ENCODE peak calls at places on chromosomes 4 and X, in four cellular contexts. X, Q, H and O are unnamed samples.

GRCh38 chrX:149825424-149825823 is 43.7 kb downstream of the MAGEA9 start:
- DNase-seq in X (peak), Q (peak), H (no peak), O (no peak)

GRCh38 chr4:56874918-56875317 is 32.8 kb upstream of the REST start:
- DNase-seq in X (peak), Q (peak), H (no peak), O (no peak)

GRCh38 chrX:14729058-14729457 is 143.8 kb downstream of the FANCB start:
- DNase-seq in X (no peak), Q (peak), H (no peak), O (no peak)

GRCh38 chr4:100796333-100796732 is 278.5 kb upstream of the EMCN start:
- DNase-seq in X (no peak), Q (no peak), H (no peak), O (no peak)

GRCh38 chr4:121846662-121847061 is 23.0 kb upstream of the CCNA2 start:
- DNase-seq in X (no peak), Q (no peak), H (no peak), O (no peak)

GRCh38 chrX:121931567-121931966 is 884.2 kb downstream of the GLUD2 start:
- DNase-seq in X (no peak), Q (no peak), H (no peak), O (no peak)

GRCh38 chr4:6732441-6733357 is 16.7 kb downstream of the BLOC1S4 start:
- DNase-seq in X (peak), Q (peak), H (no peak), O (peak)

GRCh38 chr4:147118523-147118922 is 172.9 kb upstream of the TTC29 start:
- DNase-seq in X (peak), Q (peak), H (peak), O (no peak)

GRCh38 chrX:32448320-32448719 is 763.0 kb downstream of the DMD start:
- DNase-seq in X (no peak), Q (no peak), H (peak), O (peak)

GRCh38 chr4:105946771-105947170 is 51.5 kb downstream of the NPNT start:
- DNase-seq in X (no peak), Q (no peak), H (no peak), O (no peak)

GRCh38 chr4:108941914-108942379 is 179.1 kb upstream of the ETNPPL start:
- DNase-seq in X (no peak), Q (no peak), H (no peak), O (no peak)

GRCh38 chr4:1246111-1246881 is 2.6 kb downstream of the CTBP1 start:
- DNase-seq in X (no peak), Q (no peak), H (peak), O (no peak)

GRCh38 chr4:137583650-137584049 is 51.4 kb upstream of the PCDH18 start:
- DNase-seq in X (no peak), Q (no peak), H (no peak), O (no peak)

GRCh38 chrX:39729834-39730670 is 367.7 kb downstream of the BCOR start:
- DNase-seq in X (no peak), Q (no peak), H (no peak), O (no peak)

GRCh38 chr4:122851568-122851967 is 24.9 kb downstream of the FGF2 start:
- DNase-seq in X (no peak), Q (no peak), H (no peak), O (no peak)

GRCh38 chr4:158945529-158946108 is 157.3 kb upstream of the RAPGEF2 start:
- DNase-seq in X (peak), Q (no peak), H (no peak), O (no peak)

GRCh38 chr4:9980898-9981297 is 40.4 kb downstream of the SLC2A9 start:
- DNase-seq in X (no peak), Q (no peak), H (no peak), O (no peak)

GRCh38 chrX:48474127-48474526 is 1.9 kb upstream of the FTSJ1 start:
- DNase-seq in X (peak), Q (no peak), H (no peak), O (no peak)
- TF ChIP-seq CTCF in X (peak), Q (peak), H (peak), O (peak)

GRCh38 chr4:117096886-117097285 is 11.5 kb upstream of the TRAM1L1 start:
- DNase-seq in X (no peak), Q (no peak), H (no peak), O (no peak)
- TF ChIP-seq CTCF in X (no peak), Q (no peak), H (no peak), O (no peak)

GRCh38 chr4:82482387-82482786 is 52.0 kb downstream of the ENOPH1 start:
- DNase-seq in X (no peak), Q (no peak), H (no peak), O (no peak)
- TF ChIP-seq CTCF in X (no peak), Q (no peak), H (no peak), O (no peak)

GRCh38 chrX:132505116-132505515 is 16.3 kb upstream of the MBNL3 start:
- DNase-seq in X (peak), Q (peak), H (no peak), O (no peak)
- TF ChIP-seq CTCF in X (no peak), Q (no peak), H (no peak), O (no peak)

DNA sequence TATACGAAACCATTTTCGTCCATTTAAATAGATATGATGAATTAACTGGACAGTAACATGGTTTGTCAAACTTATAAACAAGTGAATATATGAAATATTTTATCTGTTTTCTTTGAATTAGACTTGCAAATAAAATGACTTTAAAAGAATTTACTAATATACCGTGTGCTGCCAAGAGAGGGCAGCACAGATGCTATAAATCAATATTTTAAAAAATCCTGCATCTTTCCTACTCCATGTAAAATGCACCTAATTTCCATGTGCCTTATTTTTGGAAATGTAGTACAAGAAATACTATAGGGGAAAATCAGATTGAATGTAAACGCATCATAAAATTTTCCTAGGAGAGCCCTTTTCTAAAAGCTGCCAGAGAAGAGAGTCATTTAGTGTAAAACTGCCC is 62.2 kb downstream of the PRKX start:
- DNase-seq in X (peak), Q (peak), H (peak), O (peak)
- TF ChIP-seq CTCF in X (peak), Q (peak), H (peak), O (peak)

DNA sequence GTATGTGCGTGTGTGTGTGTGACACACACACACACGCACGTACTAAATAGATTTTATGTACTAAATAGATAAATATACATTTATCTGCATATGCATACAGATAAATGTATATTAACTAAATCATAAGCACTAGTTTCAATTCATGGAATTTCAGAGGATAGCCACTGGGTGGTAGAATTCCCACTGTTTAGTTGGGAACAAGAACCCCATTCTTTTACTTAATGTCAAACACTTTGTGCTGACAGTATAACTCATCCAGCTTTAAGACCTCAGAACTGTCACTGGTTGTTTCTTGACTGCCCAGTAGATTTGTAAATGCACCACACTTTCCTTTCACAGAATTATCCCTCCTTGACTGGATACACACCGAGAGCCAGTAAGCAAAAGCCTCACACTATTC is 32.5 kb downstream of the PPARGC1A start:
- DNase-seq in X (peak), Q (peak), H (no peak), O (peak)
- TF ChIP-seq CTCF in X (peak), Q (no peak), H (no peak), O (no peak)

GRCh38 chrX:98407526-98408049 is 1523.9 kb downstream of the RPA4 start:
- DNase-seq in X (no peak), Q (no peak), H (no peak), O (no peak)
- TF ChIP-seq CTCF in X (no peak), Q (no peak), H (no peak), O (no peak)

GRCh38 chr4:149897784-149898183 is 82.1 kb upstream of the IQCM start:
- DNase-seq in X (peak), Q (peak), H (no peak), O (peak)
- TF ChIP-seq CTCF in X (peak), Q (peak), H (peak), O (peak)